ENCODE peak calls at places on chromosomes 13 and 19, in four cellular contexts. Z is tibial artery, C is HFF-Myc, M is Calu3. Y is an unnamed sample.

GRCh38 chr13:35979378-35979911 is 151.7 kb downstream of the DCLK1 start:
- DNase-seq in C (peak), Z (peak), M (no peak), Y (peak)

GRCh38 chr19:39405930-39406655 is 554 bp upstream of the ZFP36 start:
- DNase-seq in M (no peak), Z (no peak), C (no peak), Y (no peak)

GRCh38 chr13:40271511-40271910 is 394.9 kb downstream of the FOXO1 start:
- DNase-seq in M (no peak), C (no peak), Z (peak), Y (no peak)

GRCh38 chr19:3984908-3985642 is at the start of gene EEF2:
- DNase-seq in C (peak), Z (peak), M (peak), Y (no peak)

GRCh38 chr13:33825083-33825482 is 7.1 kb downstream of the RFC3 start:
- DNase-seq in Z (no peak), C (no peak), M (no peak), Y (no peak)

GRCh38 chr13:33380487-33381079 is 95.0 kb upstream of the STARD13 start:
- DNase-seq in C (no peak), M (no peak), Z (no peak), Y (no peak)

GRCh38 chr19:48635263-48635965 is 1.8 kb downstream of the DBP start:
- DNase-seq in C (no peak), Z (peak), M (peak), Y (no peak)

GRCh38 chr19:47086280-47086679 is 27.3 kb downstream of the ZC3H4 start:
- DNase-seq in Z (no peak), C (no peak), M (no peak), Y (no peak)

GRCh38 chr19:20359933-20360720 is 193.1 kb downstream of the ZNF486 start:
- DNase-seq in M (no peak), C (no peak), Z (no peak), Y (no peak)

GRCh38 chr13:40920826-40921225 is 98.3 kb downstream of the ELF1 start:
- DNase-seq in C (no peak), M (no peak), Z (no peak), Y (no peak)

GRCh38 chr19:50496189-50497029 is 14.6 kb downstream of the JOSD2 start:
- DNase-seq in C (no peak), M (peak), Z (peak), Y (no peak)

GRCh38 chr19:8355631-8356402 is 8.1 kb upstream of the ANGPTL4 start:
- DNase-seq in Z (peak), M (peak), C (peak), Y (peak)

GRCh38 chr13:50060718-50061117 is 45.5 kb downstream of the KCNRG start:
- DNase-seq in M (no peak), C (no peak), Z (no peak), Y (no peak)

GRCh38 chr19:55096061-55096701 is 20.5 kb downstream of the EPS8L1 start:
- DNase-seq in M (no peak), Z (no peak), C (no peak), Y (no peak)

GRCh38 chr19:6674868-6675305 is 4.9 kb upstream of the TNFSF14 start:
- DNase-seq in M (no peak), Z (peak), C (peak), Y (peak)

GRCh38 chr13:51158923-51159322 is 47.8 kb upstream of the C13orf42 start:
- DNase-seq in M (no peak), C (no peak), Z (no peak), Y (peak)

GRCh38 chr13:102940143-102940542 is 94.3 kb downstream of the ERCC5 start:
- DNase-seq in M (no peak), Z (no peak), C (no peak), Y (no peak)
- TF ChIP-seq CTCF in M (no peak), Z (no peak), C (peak), Y (no peak)

GRCh38 chr19:23764781-23765180 is 6.1 kb upstream of the ZNF681 start:
- DNase-seq in M (no peak), C (no peak), Z (no peak), Y (no peak)

GRCh38 chr19:23758187-23759074 is at the start of gene ZNF681:
- DNase-seq in M (peak), Z (peak), C (peak), Y (peak)

GRCh38 chr19:23766951-23767350 is 8.3 kb upstream of the ZNF681 start:
- DNase-seq in M (no peak), Z (no peak), C (no peak), Y (no peak)

GRCh38 chr19:23762884-23763711 is 4.4 kb upstream of the ZNF681 start:
- DNase-seq in C (no peak), Z (peak), M (peak), Y (no peak)

DNA sequence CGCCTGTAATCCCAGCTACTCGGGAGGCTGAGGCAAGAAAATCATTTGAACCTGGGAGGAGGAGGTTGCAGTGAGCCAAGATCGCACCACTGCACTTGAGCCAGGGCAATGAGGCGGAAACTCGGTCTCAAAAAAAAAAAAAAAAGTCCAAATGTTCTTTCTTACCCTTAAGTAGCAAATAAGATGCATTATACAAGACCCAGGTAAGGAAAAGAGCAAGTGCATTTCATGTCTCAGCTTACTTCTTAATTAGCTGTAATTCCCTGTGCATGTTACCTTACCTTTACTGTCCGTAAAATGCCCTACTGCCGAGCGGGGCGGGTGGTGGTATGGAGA is 3.8 kb upstream of the ZNF681 start:
- DNase-seq in C (no peak), Z (no peak), M (no peak), Y (no peak)
- TF ChIP-seq CTCF in C (no peak), Z (no peak), M (no peak), Y (no peak)

DNA sequence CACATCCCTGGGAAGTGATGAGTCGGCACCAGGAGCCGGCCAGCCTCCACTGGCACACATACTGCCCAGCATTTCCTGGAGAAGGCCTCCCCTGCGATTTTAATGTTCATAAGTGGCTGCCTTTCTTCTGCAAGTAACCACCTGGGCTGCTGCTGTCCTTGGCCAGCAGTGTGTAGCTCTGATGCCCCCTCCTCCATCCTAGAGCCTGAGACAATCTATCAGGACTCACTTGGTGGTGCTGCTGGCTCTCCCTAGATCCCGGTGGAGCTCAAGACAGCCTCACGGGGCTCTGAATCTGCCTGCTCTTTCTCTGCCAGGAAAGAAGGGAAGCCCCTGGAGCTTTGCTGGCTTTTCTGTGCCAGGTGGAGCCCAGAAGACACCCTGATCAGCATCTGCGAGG is 122.5 kb downstream of the ZDHHC20 start:
- DNase-seq in Z (no peak), M (no peak), C (no peak), Y (no peak)
- TF ChIP-seq CTCF in Z (no peak), M (no peak), C (no peak), Y (no peak)

DNA sequence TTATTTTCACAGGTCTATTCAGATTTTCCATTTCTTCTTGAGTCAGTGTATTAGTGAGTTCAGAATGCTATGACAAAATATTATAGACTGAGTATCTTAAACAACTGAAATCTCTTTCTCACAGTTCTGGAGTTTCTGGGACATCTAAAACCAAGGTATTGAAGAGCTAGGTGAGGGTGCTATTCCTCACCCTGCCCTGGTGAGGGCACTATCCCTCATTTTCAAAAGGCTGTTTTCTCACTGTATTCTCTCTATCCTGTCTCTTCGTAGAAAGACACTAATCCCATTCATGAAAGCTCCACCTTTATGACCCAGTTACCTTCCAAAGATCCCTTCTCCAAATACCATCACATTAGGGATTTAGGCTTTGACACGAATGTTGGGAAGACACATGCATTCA is 1617.1 kb downstream of the PCDH9 start:
- DNase-seq in C (no peak), M (no peak), Z (no peak), Y (no peak)
- TF ChIP-seq CTCF in C (peak), M (no peak), Z (no peak), Y (peak)

GRCh38 chr13:45961468-45961867 is 91.1 kb downstream of the ZC3H13 start:
- DNase-seq in Z (no peak), M (no peak), C (no peak), Y (no peak)
- TF ChIP-seq CTCF in Z (no peak), M (no peak), C (no peak), Y (no peak)

GRCh38 chr19:38384209-38385027 is 3.4 kb downstream of the GGN start:
- DNase-seq in C (no peak), Z (no peak), M (no peak), Y (no peak)
- TF ChIP-seq CTCF in C (peak), Z (no peak), M (peak), Y (peak)